ENCODE peak calls at places on chromosomes 5 and 9, in four cellular contexts. One of them, this sample, is unnamed.

GRCh38 chr5:93581738-93582414 is 857 bp upstream of the NR2F1-AS1 start:
- DNase-seq in NB4: peak
- DNase-seq in Calu3: peak
- DNase-seq in brain microvascular endothelial cell: peak
- DNase-seq in this sample: no peak

GRCh38 chr9:81592890-81593271 is 96.5 kb downstream of the TLE1 start:
- DNase-seq in NB4: peak
- DNase-seq in Calu3: no peak
- DNase-seq in brain microvascular endothelial cell: no peak
- DNase-seq in this sample: no peak

GRCh38 chr9:136799079-136799853 is 3.1 kb downstream of the CCDC183 start:
- DNase-seq in NB4: no peak
- DNase-seq in Calu3: peak
- DNase-seq in brain microvascular endothelial cell: no peak
- DNase-seq in this sample: no peak

GRCh38 chr5:31106742-31107546 is 86.5 kb upstream of the CDH6 start:
- DNase-seq in NB4: no peak
- DNase-seq in Calu3: no peak
- DNase-seq in brain microvascular endothelial cell: peak
- DNase-seq in this sample: no peak

GRCh38 chr9:96376926-96377874 is 6.3 kb downstream of the SLC35D2 start:
- DNase-seq in NB4: no peak
- DNase-seq in Calu3: no peak
- DNase-seq in brain microvascular endothelial cell: peak
- DNase-seq in this sample: no peak

GRCh38 chr5:170523129-170523497 is 19.3 kb downstream of the KCNIP1 start:
- DNase-seq in NB4: no peak
- DNase-seq in Calu3: no peak
- DNase-seq in brain microvascular endothelial cell: no peak
- DNase-seq in this sample: no peak

GRCh38 chr9:116944714-116945534 is 257.8 kb downstream of the TRIM32 start:
- DNase-seq in NB4: no peak
- DNase-seq in Calu3: no peak
- DNase-seq in brain microvascular endothelial cell: no peak
- DNase-seq in this sample: no peak

GRCh38 chr9:37921546-37922300 is 17.8 kb upstream of the SLC25A51 start:
- DNase-seq in NB4: no peak
- DNase-seq in Calu3: no peak
- DNase-seq in brain microvascular endothelial cell: no peak
- DNase-seq in this sample: no peak

GRCh38 chr9:74379718-74380117 is 117.4 kb upstream of the RORB start:
- DNase-seq in NB4: peak
- DNase-seq in Calu3: peak
- DNase-seq in brain microvascular endothelial cell: no peak
- DNase-seq in this sample: no peak

GRCh38 chr9:92483896-92484545 is 1.7 kb upstream of the ASPN start:
- DNase-seq in NB4: no peak
- DNase-seq in Calu3: no peak
- DNase-seq in brain microvascular endothelial cell: no peak
- DNase-seq in this sample: no peak

GRCh38 chr9:127279717-127280285 is 15.2 kb downstream of the GARNL3 start:
- DNase-seq in NB4: no peak
- DNase-seq in Calu3: no peak
- DNase-seq in brain microvascular endothelial cell: no peak
- DNase-seq in this sample: no peak

GRCh38 chr5:157528036-157528632 is 47.4 kb downstream of the ADAM19 start:
- DNase-seq in NB4: no peak
- DNase-seq in Calu3: no peak
- DNase-seq in brain microvascular endothelial cell: no peak
- DNase-seq in this sample: no peak

GRCh38 chr5:140114341-140115185 is 654 bp downstream of the PURA start:
- DNase-seq in NB4: peak
- DNase-seq in Calu3: peak
- DNase-seq in brain microvascular endothelial cell: peak
- DNase-seq in this sample: peak

GRCh38 chr9:20307662-20308061 is 314.6 kb downstream of the MLLT3 start:
- DNase-seq in NB4: no peak
- DNase-seq in Calu3: no peak
- DNase-seq in brain microvascular endothelial cell: no peak
- DNase-seq in this sample: no peak

GRCh38 chr5:140632366-140633080 is 452 bp downstream of the CD14 start:
- DNase-seq in NB4: no peak
- DNase-seq in Calu3: peak
- DNase-seq in brain microvascular endothelial cell: peak
- DNase-seq in this sample: no peak

GRCh38 chr5:178602752-178603151 is 12.6 kb upstream of the COL23A1 start:
- DNase-seq in NB4: no peak
- DNase-seq in Calu3: no peak
- DNase-seq in brain microvascular endothelial cell: no peak
- DNase-seq in this sample: no peak

GRCh38 chr5:158727771-158728311 is 371.9 kb downstream of the EBF1 start:
- DNase-seq in NB4: no peak
- DNase-seq in Calu3: no peak
- DNase-seq in brain microvascular endothelial cell: peak
- DNase-seq in this sample: no peak

GRCh38 chr9:92975452-92975770 is 28.1 kb downstream of the FGD3 start:
- DNase-seq in NB4: no peak
- DNase-seq in Calu3: no peak
- DNase-seq in brain microvascular endothelial cell: no peak
- DNase-seq in this sample: no peak

GRCh38 chr9:83327750-83328622 is 210.2 kb downstream of the FRMD3 start:
- DNase-seq in NB4: no peak
- DNase-seq in Calu3: no peak
- DNase-seq in brain microvascular endothelial cell: no peak
- DNase-seq in this sample: no peak

GRCh38 chr5:180343110-180343845 is 9.9 kb downstream of the GFPT2 start:
- DNase-seq in NB4: peak
- DNase-seq in Calu3: no peak
- DNase-seq in brain microvascular endothelial cell: peak
- DNase-seq in this sample: no peak

GRCh38 chr9:89801723-89802680 is 197.2 kb downstream of the GADD45G start:
- DNase-seq in NB4: no peak
- DNase-seq in Calu3: no peak
- DNase-seq in brain microvascular endothelial cell: no peak
- DNase-seq in this sample: no peak

GRCh38 chr9:14023285-14023684 is 290.7 kb downstream of the NFIB start:
- DNase-seq in NB4: no peak
- DNase-seq in Calu3: no peak
- DNase-seq in brain microvascular endothelial cell: no peak
- DNase-seq in this sample: no peak

GRCh38 chr5:55276771-55277170 is 30.7 kb downstream of the DHX29 start:
- DNase-seq in NB4: no peak
- DNase-seq in Calu3: no peak
- DNase-seq in brain microvascular endothelial cell: peak
- DNase-seq in this sample: no peak

GRCh38 chr5:67238191-67238590 is 41.6 kb upstream of the CD180 start:
- DNase-seq in NB4: no peak
- DNase-seq in Calu3: no peak
- DNase-seq in brain microvascular endothelial cell: no peak
- DNase-seq in this sample: no peak

GRCh38 chr5:154612666-154613065 is 134.6 kb upstream of the HAND1 start:
- DNase-seq in NB4: no peak
- DNase-seq in Calu3: no peak
- DNase-seq in brain microvascular endothelial cell: no peak
- DNase-seq in this sample: no peak

GRCh38 chr9:131382850-131383729 is 10.8 kb upstream of the PRRC2B start:
- DNase-seq in NB4: no peak
- DNase-seq in Calu3: no peak
- DNase-seq in brain microvascular endothelial cell: peak
- DNase-seq in this sample: no peak

GRCh38 chr5:65268520-65268919 is 213.2 kb downstream of the ADAMTS6 start:
- DNase-seq in NB4: no peak
- DNase-seq in Calu3: no peak
- DNase-seq in brain microvascular endothelial cell: no peak
- DNase-seq in this sample: no peak

DNA sequence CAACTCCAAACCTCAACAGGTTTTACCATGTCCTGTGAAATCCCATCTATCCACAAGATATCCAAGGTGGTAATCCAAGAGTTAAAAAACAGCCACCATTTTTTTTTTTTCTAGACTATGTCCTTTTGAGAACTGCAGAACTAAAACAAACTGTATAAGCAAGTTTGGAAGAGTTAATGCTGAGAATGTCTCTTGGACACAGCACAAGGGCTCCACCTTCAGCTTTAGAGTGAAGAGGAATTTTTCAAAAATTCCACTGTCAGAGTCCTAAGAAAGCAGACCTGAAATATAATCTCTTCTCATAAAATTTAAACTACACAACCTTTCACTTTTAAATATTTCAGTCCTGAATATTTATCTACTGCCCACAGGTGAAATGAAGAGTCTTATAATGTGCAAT is 167.8 kb upstream of the CCNG1 start:
- DNase-seq in NB4: peak
- DNase-seq in Calu3: no peak
- DNase-seq in brain microvascular endothelial cell: no peak
- DNase-seq in this sample: no peak
- TF ChIP-seq CTCF in NB4: no peak
- TF ChIP-seq CTCF in Calu3: no peak
- TF ChIP-seq CTCF in brain microvascular endothelial cell: no peak
- TF ChIP-seq CTCF in this sample: no peak

GRCh38 chr9:129623331-129623730 is 2.4 kb upstream of the C9orf50 start:
- DNase-seq in NB4: peak
- DNase-seq in Calu3: no peak
- DNase-seq in brain microvascular endothelial cell: peak
- DNase-seq in this sample: no peak

GRCh38 chr9:129617167-129617566 is 3.7 kb downstream of the C9orf50 start:
- DNase-seq in NB4: no peak
- DNase-seq in Calu3: peak
- DNase-seq in brain microvascular endothelial cell: peak
- DNase-seq in this sample: no peak

GRCh38 chr9:129620669-129621295 is at the start of gene C9orf50:
- DNase-seq in NB4: no peak
- DNase-seq in Calu3: no peak
- DNase-seq in brain microvascular endothelial cell: no peak
- DNase-seq in this sample: no peak

GRCh38 chr9:129624168-129624759 is 1.7 kb upstream of the NTMT1 start:
- DNase-seq in NB4: peak
- DNase-seq in Calu3: peak
- DNase-seq in brain microvascular endothelial cell: peak
- DNase-seq in this sample: peak

GRCh38 chr9:129619787-129620668 is 873 bp downstream of the C9orf50 start:
- DNase-seq in NB4: peak
- DNase-seq in Calu3: no peak
- DNase-seq in brain microvascular endothelial cell: no peak
- DNase-seq in this sample: no peak
- TF ChIP-seq CTCF in NB4: peak
- TF ChIP-seq CTCF in Calu3: no peak
- TF ChIP-seq CTCF in brain microvascular endothelial cell: peak
- TF ChIP-seq CTCF in this sample: peak

DNA sequence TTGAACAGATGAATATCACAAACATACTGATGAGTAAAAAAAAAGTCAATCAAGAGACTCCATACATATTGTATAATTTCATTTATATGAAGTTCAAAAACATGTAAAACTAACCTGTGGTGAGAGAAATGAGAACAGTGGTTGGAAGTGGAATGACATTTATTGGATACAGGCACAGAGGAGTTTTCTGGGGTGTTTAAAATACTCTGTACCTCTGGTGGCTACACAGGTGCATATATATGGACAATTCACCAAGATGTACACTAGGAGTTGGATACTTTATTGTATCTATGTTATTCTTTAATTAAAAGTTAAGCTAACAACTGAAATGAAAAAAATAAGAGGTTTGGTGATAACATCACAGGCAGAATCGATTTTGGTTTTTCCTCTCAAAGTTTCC is 14.1 kb downstream of the FOXD1 start:
- DNase-seq in NB4: no peak
- DNase-seq in Calu3: no peak
- DNase-seq in brain microvascular endothelial cell: no peak
- DNase-seq in this sample: no peak
- TF ChIP-seq CTCF in NB4: no peak
- TF ChIP-seq CTCF in Calu3: no peak
- TF ChIP-seq CTCF in brain microvascular endothelial cell: no peak
- TF ChIP-seq CTCF in this sample: peak

DNA sequence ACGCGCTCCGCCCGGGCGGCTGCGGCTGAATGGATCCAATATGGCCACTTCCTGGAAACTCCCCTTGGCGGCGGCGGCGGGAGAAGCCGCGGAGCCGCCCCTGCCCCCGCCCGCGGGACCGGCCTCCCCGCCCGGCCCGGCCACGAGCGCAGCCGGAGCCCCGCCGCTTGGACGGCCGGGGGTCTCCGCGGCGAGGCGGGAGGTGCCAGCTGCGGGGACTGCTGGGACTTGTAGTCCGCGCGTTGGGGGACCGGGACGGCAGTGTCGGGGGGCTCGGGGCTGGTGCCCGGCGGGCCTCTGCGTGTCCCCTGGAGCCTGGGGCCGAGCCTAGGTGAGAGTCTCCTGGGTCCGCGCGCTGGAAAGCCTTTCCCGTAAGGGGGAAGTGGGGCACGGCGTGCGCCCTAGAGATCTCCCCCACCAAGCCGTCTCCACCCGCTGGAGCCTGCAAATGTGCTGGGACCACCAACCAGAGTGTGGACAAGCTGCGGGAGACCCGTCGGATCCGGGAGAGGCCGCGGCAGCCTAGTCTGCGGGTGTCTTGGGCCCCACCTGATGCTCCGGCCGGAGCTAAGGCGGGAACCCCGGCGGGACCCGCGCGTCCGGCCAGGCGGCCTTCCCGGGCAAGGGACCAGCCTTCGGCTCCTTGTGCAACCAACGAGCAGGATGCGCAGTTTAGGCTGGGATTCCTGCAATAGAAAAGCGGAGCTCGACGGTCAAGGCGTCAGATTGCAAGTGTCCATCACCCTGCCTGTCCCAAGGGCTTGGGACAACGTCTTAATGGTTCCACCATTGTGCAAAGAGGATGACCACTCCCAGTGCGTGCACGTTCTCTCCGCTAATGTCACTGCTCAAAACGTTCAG is at the start of gene SEPTIN8:
- DNase-seq in NB4: peak
- DNase-seq in Calu3: peak
- DNase-seq in brain microvascular endothelial cell: no peak
- DNase-seq in this sample: peak
- TF ChIP-seq CTCF in NB4: no peak
- TF ChIP-seq CTCF in Calu3: no peak
- TF ChIP-seq CTCF in brain microvascular endothelial cell: no peak
- TF ChIP-seq CTCF in this sample: peak

GRCh38 chr5:1562599-1562998 is 38.8 kb upstream of the LPCAT1 start:
- DNase-seq in NB4: no peak
- DNase-seq in Calu3: no peak
- DNase-seq in brain microvascular endothelial cell: no peak
- DNase-seq in this sample: no peak

GRCh38 chr5:1564182-1564748 is 40.5 kb upstream of the LPCAT1 start:
- DNase-seq in NB4: peak
- DNase-seq in Calu3: no peak
- DNase-seq in brain microvascular endothelial cell: peak
- DNase-seq in this sample: no peak

GRCh38 chr5:1564824-1565736 is 41.3 kb upstream of the LPCAT1 start:
- DNase-seq in NB4: no peak
- DNase-seq in Calu3: no peak
- DNase-seq in brain microvascular endothelial cell: no peak
- DNase-seq in this sample: no peak

GRCh38 chr5:1563051-1563461 is 39.3 kb upstream of the LPCAT1 start:
- DNase-seq in NB4: no peak
- DNase-seq in Calu3: no peak
- DNase-seq in brain microvascular endothelial cell: no peak
- DNase-seq in this sample: no peak

GRCh38 chr5:1563617-1564181 is 39.9 kb upstream of the LPCAT1 start:
- DNase-seq in NB4: no peak
- DNase-seq in Calu3: no peak
- DNase-seq in brain microvascular endothelial cell: no peak
- DNase-seq in this sample: no peak
- TF ChIP-seq CTCF in NB4: no peak
- TF ChIP-seq CTCF in Calu3: no peak
- TF ChIP-seq CTCF in brain microvascular endothelial cell: no peak
- TF ChIP-seq CTCF in this sample: no peak